ENCODE peak calls at places on chromosomes 11 and 22, in nine cellular contexts. S, Y, U, T, G, J, N, Q and L are unnamed samples.
A peak's percentile ranks its signal among the peaks of the same experiment; 100 is the strongest.

GRCh38 chr11:8805256-8805655 is 105.7 kb upstream of the AKIP1 start:
- DNase-seq in N (no peak), G (no peak), U (no peak), Q (no peak), T (no peak), J (no peak), S (no peak), Y (no peak), L (no peak)

GRCh38 chr11:118435233-118435892 is 929 bp upstream of the KMT2A start:
- DNase-seq in Q (peak; percentile 30), J (peak; percentile 98), Y (peak; percentile 42), N (peak; percentile 95), U (peak; percentile 70), S (peak; percentile 75), G (peak; percentile 57), T (peak; percentile 68), L (peak; percentile 54)

GRCh38 chr11:85694385-85694980 is 8.5 kb upstream of the CCDC89 start:
- DNase-seq in Y (peak; percentile 37), J (peak; percentile 49), U (peak; percentile 75), S (no peak), Q (peak; percentile 70), T (no peak), N (no peak), G (peak; percentile 15), L (peak; percentile 87)

GRCh38 chr11:65953471-65953870 is 8.1 kb upstream of the SART1 start:
- DNase-seq in Y (no peak), G (no peak), J (no peak), S (no peak), T (no peak), N (no peak), U (no peak), Q (no peak), L (no peak)

GRCh38 chr22:37661160-37661924 is 2.8 kb downstream of the PDXP start:
- DNase-seq in J (peak; percentile 47), S (peak; percentile 27), Y (peak; percentile 84), T (no peak), Q (peak; percentile 73), N (peak; percentile 35), G (peak; percentile 42), U (peak; percentile 79), L (peak; percentile 35)

GRCh38 chr11:94665116-94665659 is 98.0 kb downstream of the PIWIL4 start:
- DNase-seq in S (no peak), J (no peak), N (no peak), Q (no peak), G (no peak), U (no peak), T (no peak), Y (no peak), L (no peak)

GRCh38 chr11:121886005-121886739 is 229.8 kb downstream of the BLID start:
- DNase-seq in Y (no peak), Q (peak; percentile 47), G (no peak), J (no peak), N (no peak), S (no peak), U (no peak), T (peak; percentile 75), L (no peak)

GRCh38 chr22:37454857-37455686 is 27.8 kb upstream of the ELFN2 start:
- DNase-seq in S (no peak), U (peak; percentile 75), T (no peak), N (no peak), J (peak; percentile 55), Q (peak; percentile 89), G (no peak), Y (peak; percentile 86), L (peak; percentile 84)

GRCh38 chr11:78653294-78653909 is 78.7 kb upstream of the NARS2 start:
- DNase-seq in Y (no peak), T (no peak), J (no peak), G (no peak), Q (no peak), N (no peak), S (no peak), U (peak; percentile 46), L (no peak)

GRCh38 chr11:48169706-48170105 is 46.9 kb upstream of the OR4B1 start:
- DNase-seq in Y (peak; percentile 77), T (peak; percentile 75), Q (peak; percentile 33), J (no peak), S (no peak), N (no peak), U (no peak), G (no peak), L (no peak)

GRCh38 chr22:21698430-21699329 is 32.9 kb downstream of the PPIL2 start:
- DNase-seq in T (peak; percentile 79), J (no peak), Q (no peak), G (no peak), S (no peak), Y (peak; percentile 72), U (peak; percentile 89), N (no peak), L (no peak)

GRCh38 chr22:30785527-30785926 is 90.9 kb downstream of the OSBP2 start:
- DNase-seq in U (no peak), N (no peak), T (no peak), J (peak; percentile 19), S (no peak), Q (no peak), G (no peak), Y (no peak), L (no peak)

GRCh38 chr22:30680998-30681770 is 13.5 kb upstream of the OSBP2 start:
- DNase-seq in G (no peak), T (peak; percentile 36), U (peak; percentile 16), Q (peak; percentile 17), N (no peak), S (no peak), J (peak; percentile 51), Y (no peak), L (no peak)

GRCh38 chr22:21771631-21771976 is 36.0 kb upstream of the YPEL1 start:
- DNase-seq in U (no peak), T (no peak), N (no peak), G (no peak), Y (no peak), Q (no peak), J (no peak), S (no peak), L (no peak)

GRCh38 chr11:9701799-9702198 is 37.9 kb downstream of the SWAP70 start:
- DNase-seq in S (no peak), G (no peak), Q (peak; percentile 35), Y (no peak), J (no peak), T (no peak), U (no peak), N (no peak), L (no peak)

GRCh38 chr22:46958191-46958590 is 195.7 kb downstream of the TBC1D22A start:
- DNase-seq in Y (no peak), Q (no peak), T (no peak), J (no peak), G (no peak), S (no peak), U (no peak), N (no peak), L (no peak)

GRCh38 chr11:76637491-76638266 is 32.9 kb downstream of the LRRC32 start:
- DNase-seq in U (no peak), J (peak; percentile 41), S (peak; percentile 31), Q (no peak), N (no peak), T (peak; percentile 85), G (no peak), Y (no peak), L (no peak)

GRCh38 chr22:37435970-37436603 is 8.8 kb upstream of the ELFN2 start:
- DNase-seq in N (no peak), Y (no peak), Q (no peak), U (no peak), T (no peak), J (no peak), G (no peak), S (no peak), L (no peak)

GRCh38 chr11:59766542-59766941 is 11.4 kb downstream of the STX3 start:
- DNase-seq in U (no peak), Y (no peak), J (no peak), T (no peak), S (no peak), N (no peak), G (no peak), Q (no peak), L (no peak)

GRCh38 chr22:43230983-43231723 is 44.2 kb upstream of the TTLL12 start:
- DNase-seq in T (peak; percentile 65), G (peak; percentile 72), Q (peak; percentile 39), S (peak; percentile 74), N (peak; percentile 73), U (peak; percentile 64), Y (peak; percentile 63), J (peak; percentile 68), L (peak; percentile 76)

GRCh38 chr22:34669001-34669400 is 397.0 kb upstream of the ISX start:
- DNase-seq in J (no peak), Q (no peak), U (no peak), T (no peak), S (no peak), G (no peak), N (no peak), Y (no peak), L (no peak)

GRCh38 chr11:27497284-27497866 is 9.2 kb downstream of the LIN7C start:
- DNase-seq in T (no peak), Q (peak; percentile 44), J (peak; percentile 48), Y (no peak), G (no peak), U (peak; percentile 71), N (no peak), S (no peak), L (peak; percentile 62)